ENCODE peak calls at places on chromosomes 6 and 20, in ten cellular contexts. Z, G, S, P, F, T, X, B, D and J are unnamed samples.
A peak's percentile ranks its signal among the peaks of the same experiment; 100 is the strongest.

GRCh38 chr20:10185741-10186558 is 32.7 kb upstream of the SNAP25 start:
- DNase-seq in X (peak; percentile 88), S (peak; percentile 39), F (no peak), B (no peak), D (no peak), T (no peak), G (no peak), P (no peak), Z (no peak), J (no peak)

GRCh38 chr20:35199696-35200095 is 26.8 kb upstream of the MMP24 start:
- DNase-seq in B (no peak), T (no peak), X (peak; percentile 71), P (no peak), F (no peak), Z (no peak), S (peak; percentile 83), D (no peak), G (no peak), J (peak; percentile 58)

GRCh38 chr6:128186724-128187123 is 285.9 kb upstream of the THEMIS start:
- DNase-seq in P (no peak), S (no peak), F (no peak), Z (no peak), T (no peak), X (no peak), G (no peak), B (no peak), D (no peak), J (no peak)

GRCh38 chr6:168915242-168915641 is 338.4 kb downstream of the THBS2 start:
- DNase-seq in D (no peak), Z (no peak), B (no peak), F (no peak), T (no peak), X (no peak), P (no peak), G (no peak), S (no peak), J (no peak)

GRCh38 chr20:26276811-26277210 is 580.2 kb upstream of the ZNF337 start:
- DNase-seq in B (no peak), P (no peak), Z (peak; percentile 3), S (no peak), T (no peak), D (no peak), X (peak; percentile 1), G (no peak), F (no peak), J (no peak)

GRCh38 chr6:132537145-132537544 is 932 bp upstream of the TAAR9 start:
- DNase-seq in Z (no peak), X (no peak), G (no peak), D (no peak), P (no peak), S (no peak), B (no peak), F (no peak), T (no peak), J (no peak)

GRCh38 chr6:133952815-133953633 is at the start of gene TBPL1:
- DNase-seq in D (peak; percentile 91), S (peak; percentile 95), P (peak; percentile 94), B (peak; percentile 97), Z (peak; percentile 95), X (peak; percentile 92), G (peak; percentile 87), T (peak; percentile 82), F (peak; percentile 84), J (peak; percentile 90)

GRCh38 chr20:23112595-23112994 is 26.5 kb upstream of the CD93 start:
- DNase-seq in D (no peak), G (no peak), S (no peak), B (peak; percentile 51), F (no peak), T (no peak), Z (no peak), P (no peak), X (no peak), J (no peak)

GRCh38 chr6:9516207-9516606 is 898.7 kb downstream of the TFAP2A start:
- DNase-seq in Z (peak; percentile 7), T (no peak), D (no peak), P (no peak), X (peak; percentile 84), S (peak; percentile 46), B (no peak), G (no peak), F (no peak), J (peak; percentile 59)

GRCh38 chr6:38799529-38800184 is 84.5 kb downstream of the DNAH8 start:
- DNase-seq in D (no peak), T (no peak), G (no peak), F (no peak), X (peak; percentile 92), P (no peak), S (no peak), B (no peak), Z (no peak), J (no peak)

GRCh38 chr20:56861590-56861989 is 232.5 kb downstream of the TFAP2C start:
- DNase-seq in G (no peak), D (no peak), X (no peak), P (no peak), Z (no peak), S (no peak), B (no peak), T (no peak), F (no peak), J (no peak)

GRCh38 chr6:2166717-2167116 is 78.7 kb downstream of the GMDS start:
- DNase-seq in G (no peak), P (no peak), Z (no peak), X (peak; percentile 63), B (no peak), T (no peak), S (no peak), F (no peak), D (no peak), J (no peak)

GRCh38 chr20:38156888-38157634 is 8.0 kb downstream of the TGM2 start:
- DNase-seq in G (no peak), B (no peak), P (no peak), X (no peak), Z (no peak), S (no peak), F (no peak), T (no peak), D (no peak), J (no peak)

GRCh38 chr6:27145731-27146455 is 101.6 kb upstream of the PRSS16 start:
- DNase-seq in S (peak; percentile 93), T (peak; percentile 89), G (peak; percentile 77), F (peak; percentile 30), B (peak; percentile 87), X (peak; percentile 92), Z (peak; percentile 28), P (peak; percentile 66), D (peak; percentile 46), J (peak; percentile 90)

GRCh38 chr20:24651171-24651972 is 181.9 kb downstream of the SYNDIG1 start:
- DNase-seq in S (peak; percentile 94), D (no peak), P (no peak), T (no peak), Z (no peak), F (no peak), G (no peak), B (peak; percentile 24), X (peak; percentile 29), J (peak; percentile 94)

DNA sequence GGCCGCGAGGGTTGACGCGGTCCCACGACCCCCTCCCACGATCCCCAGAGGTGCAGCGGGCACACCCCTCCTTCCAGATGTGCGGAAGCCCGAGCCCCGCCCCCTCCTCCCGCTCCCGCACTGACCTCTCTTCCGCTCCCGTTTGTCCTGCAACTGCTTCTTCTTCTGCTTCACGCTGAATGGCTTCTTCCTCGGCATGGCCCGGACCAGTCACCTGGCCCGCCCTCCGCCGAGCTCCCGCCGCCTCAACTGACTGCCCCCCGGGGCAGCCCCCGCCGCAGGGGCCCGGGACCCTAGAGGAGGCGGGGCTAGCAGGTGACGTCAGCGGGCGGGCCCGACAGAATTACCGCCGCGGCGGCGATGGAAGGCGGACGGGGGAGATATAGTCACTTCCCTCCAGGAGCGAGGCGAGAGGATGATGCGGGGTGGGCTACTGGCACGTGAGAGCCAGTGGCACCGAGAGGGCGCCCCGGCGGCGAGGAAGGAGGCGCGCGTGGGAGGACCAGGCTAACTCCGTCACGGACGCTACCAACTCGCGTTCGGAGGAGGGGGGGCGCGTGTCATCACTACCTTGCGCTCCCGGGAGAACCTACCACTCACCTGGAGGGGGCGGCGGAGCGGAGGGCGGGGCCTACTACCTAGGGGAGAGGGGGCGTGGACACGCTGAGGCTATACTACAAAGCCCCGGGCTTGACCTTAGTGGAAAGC is at the start of gene GNL1:
- DNase-seq in F (peak; percentile 89), T (peak; percentile 94), B (peak; percentile 99), S (peak; percentile 82), X (peak; percentile 97), P (peak; percentile 96), G (peak; percentile 98), D (peak; percentile 86), Z (peak; percentile 92), J (peak; percentile 89)
- TF ChIP-seq CTCF in F (no peak), T (no peak), B (peak; percentile 27), S (no peak), X (no peak), P (no peak), G (no peak), D (no peak), Z (no peak), J (peak; percentile 34)

GRCh38 chr6:161195418-161195817 is 78.4 kb downstream of the AGPAT4 start:
- DNase-seq in S (peak; percentile 32), Z (no peak), X (peak; percentile 14), G (no peak), F (no peak), P (no peak), T (no peak), D (no peak), B (no peak), J (no peak)
- TF ChIP-seq CTCF in S (no peak), Z (no peak), X (no peak), G (no peak), F (no peak), P (no peak), T (no peak), D (no peak), B (no peak), J (no peak)

DNA sequence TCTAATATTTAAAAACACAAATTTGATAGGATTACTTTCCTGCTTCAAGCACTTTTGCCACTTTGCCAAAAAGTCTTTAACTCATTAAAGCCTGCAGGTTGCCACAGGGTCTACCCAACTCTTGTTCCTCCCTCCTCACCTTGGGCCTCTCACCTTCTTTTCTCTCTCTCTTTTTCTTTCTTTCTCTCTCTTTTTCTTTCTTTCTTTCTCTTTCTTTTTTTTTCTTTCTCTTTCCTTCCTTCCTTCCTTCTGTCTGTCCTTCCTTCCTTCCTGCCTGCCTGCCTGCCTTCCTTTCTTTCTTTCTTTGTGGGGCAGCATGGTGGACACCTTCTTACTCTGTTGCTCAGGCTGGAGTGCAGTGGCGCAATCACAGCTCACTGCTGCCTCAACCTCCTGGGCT is 50.2 kb downstream of the C6orf52 start:
- DNase-seq in T (no peak), S (no peak), P (no peak), D (no peak), F (no peak), Z (no peak), X (no peak), B (no peak), G (no peak), J (no peak)
- TF ChIP-seq CTCF in T (no peak), S (no peak), P (no peak), D (no peak), F (no peak), Z (no peak), X (no peak), B (no peak), G (no peak), J (no peak)

DNA sequence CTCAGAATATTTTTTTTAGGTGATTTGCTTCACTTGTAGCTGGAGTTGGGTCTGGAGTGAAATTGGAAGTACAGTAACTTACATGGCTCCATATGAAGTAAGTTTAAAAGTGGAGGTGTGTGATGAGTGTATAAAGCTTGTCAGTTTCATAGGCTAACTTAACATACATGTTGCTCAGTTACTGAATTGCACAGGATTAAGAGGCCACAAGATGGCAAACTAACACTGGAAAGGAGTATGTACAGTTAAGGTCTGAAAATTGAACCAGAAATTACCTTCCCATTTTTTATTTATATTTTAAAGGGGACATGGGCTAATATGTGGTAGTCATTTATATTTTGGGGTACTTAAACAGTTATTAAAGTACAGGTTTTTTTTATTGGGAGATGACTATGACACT is 45.3 kb upstream of the SMIM8 start:
- DNase-seq in T (no peak), G (no peak), B (no peak), X (peak; percentile 42), Z (no peak), D (no peak), P (no peak), F (no peak), S (peak; percentile 39), J (peak; percentile 15)
- TF ChIP-seq CTCF in T (no peak), G (no peak), B (no peak), X (peak; percentile 45), Z (no peak), D (no peak), P (peak; percentile 3), F (peak; percentile 59), S (peak; percentile 32), J (peak; percentile 47)